ENCODE peak calls at places on chromosomes 7 and 10, in ten cellular contexts. G is lower leg skin, M is foreskin keratinocyte, Q is choroid plexus epithelial cell, L is fibroblast of lung, V is AG04449, A is tibial artery, J is K562, O is fibroblast of mammary gland, X is sigmoid colon. H is an unnamed sample.

GRCh38 chr7:292826-293225 is 2.9 kb downstream of the FOXL3 start:
- DNase-seq in G (peak; percentile 63), X (no peak), J (no peak), Q (no peak), O (no peak), M (no peak), A (peak; percentile 38), V (no peak), L (no peak), H (no peak)

GRCh38 chr10:122163182-122164027 is 107.7 kb upstream of the BTBD16 start:
- DNase-seq in O (peak; percentile 31), M (no peak), L (peak; percentile 55), V (no peak), A (no peak), X (no peak), G (no peak), Q (no peak), J (no peak), H (no peak)

GRCh38 chr7:130734525-130735272 is 692 bp upstream of the KLF14 start:
- DNase-seq in Q (no peak), O (peak; percentile 13), J (peak; percentile 30), G (no peak), X (no peak), V (no peak), M (peak; percentile 26), L (no peak), A (no peak), H (no peak)

GRCh38 chr10:115861864-115862263 is 411.1 kb downstream of the GFRA1 start:
- DNase-seq in X (no peak), O (peak; percentile 71), L (peak; percentile 65), A (no peak), V (no peak), G (no peak), J (no peak), Q (peak; percentile 35), M (peak; percentile 67), H (no peak)

GRCh38 chr10:21297525-21298383 is 227.7 kb downstream of the SKIDA1 start:
- DNase-seq in M (no peak), L (no peak), J (no peak), G (no peak), A (no peak), X (no peak), O (no peak), Q (peak; percentile 37), V (no peak), H (no peak)

GRCh38 chr7:21869785-21870402 is 75.8 kb downstream of the CDCA7L start:
- DNase-seq in M (peak; percentile 23), A (no peak), X (no peak), G (no peak), O (no peak), L (peak; percentile 50), Q (peak; percentile 70), V (no peak), J (peak; percentile 8), H (no peak)

GRCh38 chr10:110664483-110665420 is 20.6 kb downstream of the RBM20 start:
- DNase-seq in X (peak; percentile 83), G (no peak), J (peak; percentile 29), M (peak; percentile 92), A (no peak), Q (peak; percentile 98), L (peak; percentile 92), O (peak; percentile 94), V (peak; percentile 70), H (peak; percentile 74)

GRCh38 chr7:97179454-97180104 is 62.1 kb downstream of the SDHAF3 start:
- DNase-seq in Q (peak; percentile 79), J (peak; percentile 78), L (peak; percentile 48), X (no peak), G (no peak), V (peak; percentile 17), M (peak; percentile 24), O (peak; percentile 72), A (no peak), H (peak; percentile 1)

GRCh38 chr7:15602236-15602635 is 40.4 kb upstream of the AGMO start:
- DNase-seq in Q (peak; percentile 53), J (no peak), V (no peak), L (peak; percentile 4), A (no peak), M (peak; percentile 34), X (no peak), G (no peak), O (no peak), H (no peak)

GRCh38 chr7:7736671-7737070 is 18.3 kb upstream of the RPA3 start:
- DNase-seq in A (no peak), V (no peak), J (no peak), Q (no peak), O (no peak), G (no peak), L (no peak), X (no peak), M (no peak), H (no peak)

GRCh38 chr7:4836206-4836661 is 25.6 kb downstream of the PAPOLB start:
- DNase-seq in A (peak; percentile 59), O (no peak), G (peak; percentile 76), M (no peak), L (no peak), Q (no peak), X (peak; percentile 55), V (no peak), J (no peak), H (no peak)

DNA sequence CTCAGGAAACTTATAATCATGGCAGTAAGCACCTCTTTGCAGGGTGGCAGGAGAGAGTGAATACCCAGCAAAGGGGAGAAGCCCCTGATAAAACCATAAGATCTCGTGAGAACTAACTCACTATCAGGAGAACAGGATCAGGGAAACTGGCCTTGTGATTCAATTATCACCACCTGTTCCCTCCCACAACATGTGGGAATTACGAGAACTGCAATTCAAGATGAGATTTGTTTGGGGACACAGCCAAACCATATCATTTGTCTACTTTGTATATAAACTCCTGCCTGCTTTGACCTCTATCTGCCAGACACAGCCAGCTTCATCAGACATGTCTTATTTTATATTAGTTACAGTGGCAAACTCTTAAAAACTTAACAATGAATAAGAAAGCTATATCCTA is 50.4 kb downstream of the ARMC3 start:
- DNase-seq in M (no peak), A (no peak), X (no peak), O (peak; percentile 24), J (no peak), Q (no peak), L (peak; percentile 77), V (no peak), G (no peak), H (no peak)
- TF ChIP-seq CTCF in M (no peak), A (no peak), X (no peak), O (no peak), J (no peak), Q (no peak), L (no peak), V (no peak), G (no peak), H (no peak)

DNA sequence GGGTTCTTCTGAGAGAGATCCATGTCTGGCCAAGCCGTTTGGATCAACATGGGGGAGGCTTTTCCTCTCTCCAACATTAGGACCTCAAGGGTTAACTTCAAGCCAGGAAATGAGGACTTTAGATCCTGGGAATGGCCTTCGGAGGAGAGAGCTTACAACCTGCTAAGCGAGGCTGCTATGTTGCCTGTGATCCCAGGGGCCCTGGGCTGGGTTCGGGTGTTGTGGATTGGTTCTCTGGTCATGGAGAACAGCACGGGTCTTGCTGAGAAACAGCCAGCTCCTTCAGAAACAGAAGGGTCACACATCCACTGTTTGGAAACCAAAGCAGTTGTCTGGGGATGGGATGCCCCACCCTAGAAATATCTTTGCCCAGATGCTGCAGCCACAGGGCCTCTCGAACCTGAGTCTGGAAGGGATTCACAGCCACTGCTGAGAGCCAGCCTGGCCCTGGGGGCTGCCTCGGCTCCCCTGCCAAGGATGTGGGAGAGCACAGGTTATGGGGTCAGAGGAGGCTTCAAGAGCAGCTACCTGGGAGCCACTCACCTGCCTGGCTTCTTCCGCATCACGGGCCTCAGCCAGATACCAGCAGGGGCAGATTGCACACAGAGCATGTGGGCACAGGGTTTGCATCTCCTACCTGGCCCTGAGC is 5.5 kb upstream of the PWWP2B start:
- DNase-seq in O (no peak), Q (no peak), X (peak; percentile 42), J (no peak), G (peak; percentile 80), A (peak; percentile 55), V (no peak), M (no peak), L (no peak), H (no peak)
- TF ChIP-seq CTCF in O (no peak), Q (no peak), X (no peak), J (no peak), G (no peak), A (no peak), V (no peak), M (no peak), L (no peak), H (no peak)

DNA sequence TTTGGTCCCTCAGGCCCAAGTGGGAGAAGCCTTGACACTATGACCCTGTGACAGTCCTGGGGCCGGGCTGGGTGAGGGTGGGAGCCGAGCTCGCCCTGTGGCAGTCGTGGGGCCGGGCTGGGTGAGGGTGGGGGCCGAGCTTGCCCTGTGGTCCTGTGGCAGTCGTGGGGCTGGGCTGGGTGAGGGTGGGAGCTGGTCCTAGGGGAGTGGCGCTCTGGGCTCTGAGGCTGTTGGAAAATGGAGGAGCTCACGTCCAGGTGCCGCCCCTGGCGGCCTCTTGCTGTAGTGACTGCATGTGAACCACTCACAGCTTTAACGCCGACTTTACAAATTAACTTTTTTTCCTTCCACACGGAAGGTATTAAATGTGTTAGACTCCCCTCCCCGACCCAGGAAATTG is 312.6 kb downstream of the WDR37 start:
- DNase-seq in L (no peak), X (no peak), A (no peak), J (peak; percentile 64), V (no peak), Q (peak; percentile 8), M (no peak), G (peak; percentile 83), O (no peak), H (no peak)
- TF ChIP-seq CTCF in L (peak; percentile 54), X (no peak), A (peak; percentile 42), J (peak; percentile 66), V (no peak), Q (peak; percentile 28), M (peak; percentile 56), G (no peak), O (no peak), H (no peak)

GRCh38 chr10:85542936-85543730 is 823.5 kb downstream of the GRID1 start:
- DNase-seq in J (no peak), Q (no peak), O (no peak), A (no peak), G (no peak), X (no peak), L (no peak), M (peak; percentile 59), V (no peak), H (no peak)

GRCh38 chr10:85548038-85548437 is 818.6 kb downstream of the GRID1 start:
- DNase-seq in M (peak; percentile 83), Q (peak; percentile 47), V (no peak), A (no peak), J (no peak), G (no peak), O (peak; percentile 54), L (peak; percentile 34), X (no peak), H (no peak)

GRCh38 chr10:85544956-85545355 is 821.6 kb downstream of the GRID1 start:
- DNase-seq in J (no peak), M (no peak), L (no peak), Q (no peak), G (no peak), X (no peak), O (no peak), A (no peak), V (no peak), H (no peak)

GRCh38 chr10:85545874-85546273 is 820.7 kb downstream of the GRID1 start:
- DNase-seq in X (no peak), M (no peak), L (no peak), O (no peak), V (no peak), A (no peak), Q (no peak), J (no peak), G (no peak), H (no peak)

GRCh38 chr10:85547460-85548023 is 819.1 kb downstream of the GRID1 start:
- DNase-seq in X (no peak), J (no peak), M (no peak), L (no peak), Q (no peak), O (no peak), G (no peak), V (no peak), A (no peak), H (no peak)
- TF ChIP-seq CTCF in X (no peak), J (no peak), M (no peak), L (no peak), Q (no peak), O (no peak), G (no peak), V (no peak), A (no peak), H (no peak)

H was measured in BJ.